ENCODE peak calls at places on chromosomes 13 and 19, in eight cellular contexts. X is activated naive CD4-positive, alpha-beta T cell treated with anti-CD3 and anti-CD28 coated beads, Interleukin-2, amount 50 U/mL, for 72 hours; I is NCI-H1092; P is NCI-H510A treated with DMSO at 0.1 percent for 48 hours; H is GOT3; U is B cell; Y is ascending aorta; K is nephron progenitor cell. S is an unnamed sample.

GRCh38 chr13:81382236-81382635 is 1041.3 kb upstream of the SPRY2 start:
- DNase-seq in I (no peak), U (no peak), Y (no peak), P (no peak), X (no peak), H (no peak), K (no peak), S (no peak)

GRCh38 chr13:40522234-40522633 is 144.2 kb downstream of the FOXO1 start:
- DNase-seq in H (no peak), X (no peak), P (no peak), U (no peak), Y (no peak), K (no peak), I (no peak), S (no peak)

GRCh38 chr13:34779171-34779570 is 162.9 kb upstream of the NBEA start:
- DNase-seq in X (no peak), K (no peak), Y (no peak), I (no peak), P (no peak), U (no peak), H (no peak), S (peak)

GRCh38 chr13:74037762-74038161 is 96.4 kb downstream of the KLF12 start:
- DNase-seq in H (no peak), I (no peak), Y (no peak), K (no peak), X (no peak), P (no peak), U (no peak), S (no peak)

GRCh38 chr13:30388401-30389283 is 33.7 kb upstream of the UBE2L5 start:
- DNase-seq in H (no peak), X (no peak), I (no peak), P (no peak), Y (no peak), K (no peak), U (no peak), S (peak)

GRCh38 chr19:15722956-15723355 is 4.9 kb upstream of the OR10H2 start:
- DNase-seq in K (no peak), X (no peak), P (no peak), I (no peak), Y (no peak), H (no peak), U (no peak), S (no peak)

GRCh38 chr19:34962945-34963530 is 991 bp downstream of the ZNF792 start:
- DNase-seq in I (no peak), Y (no peak), U (no peak), P (no peak), K (no peak), X (no peak), H (no peak), S (no peak)

GRCh38 chr13:50213526-50213925 is 198.3 kb downstream of the KCNRG start:
- DNase-seq in H (no peak), X (no peak), K (no peak), P (no peak), Y (no peak), I (no peak), U (no peak), S (no peak)

GRCh38 chr19:18765224-18765623 is 25.9 kb downstream of the COMP start:
- DNase-seq in U (no peak), X (no peak), H (no peak), P (peak), Y (no peak), K (no peak), I (no peak), S (no peak)

GRCh38 chr13:42355118-42355840 is 83.3 kb downstream of the AKAP11 start:
- DNase-seq in Y (no peak), P (no peak), K (no peak), H (no peak), X (peak), U (no peak), I (no peak), S (no peak)

GRCh38 chr13:94542917-94543316 is 53.0 kb downstream of the TGDS start:
- DNase-seq in Y (no peak), P (no peak), X (no peak), U (no peak), H (no peak), I (no peak), K (no peak), S (no peak)

GRCh38 chr13:73549717-73550116 is 490.9 kb downstream of the KLF5 start:
- DNase-seq in U (no peak), Y (no peak), P (no peak), K (no peak), I (no peak), H (no peak), X (no peak), S (no peak)

GRCh38 chr13:35699181-35699580 is 222.7 kb upstream of the MAB21L1 start:
- DNase-seq in I (no peak), P (no peak), X (no peak), H (no peak), U (no peak), Y (no peak), K (no peak), S (no peak)

GRCh38 chr19:49425922-49426592 is 869 bp downstream of the GFY start:
- DNase-seq in K (peak), P (no peak), X (peak), I (no peak), U (no peak), H (no peak), Y (no peak), S (peak)

GRCh38 chr13:72850959-72851677 is 69.2 kb downstream of the PIBF1 start:
- DNase-seq in H (no peak), P (no peak), I (no peak), K (peak), U (no peak), X (no peak), Y (no peak), S (no peak)

GRCh38 chr19:1363599-1363998 is 20.1 kb upstream of the NDUFS7 start:
- DNase-seq in I (no peak), X (no peak), P (no peak), K (no peak), Y (no peak), U (no peak), H (no peak), S (peak)

GRCh38 chr13:80529734-80530133 is 188.8 kb upstream of the SPRY2 start:
- DNase-seq in K (no peak), X (no peak), P (no peak), U (no peak), Y (no peak), I (no peak), H (no peak), S (no peak)

GRCh38 chr13:43129511-43130130 is 106.2 kb downstream of the DNAJC15 start:
- DNase-seq in K (no peak), U (no peak), H (no peak), Y (no peak), P (no peak), I (no peak), X (no peak), S (no peak)

GRCh38 chr13:30978981-30979956 is 46.8 kb downstream of the TEX26 start:
- DNase-seq in U (no peak), X (peak), H (no peak), Y (no peak), P (no peak), K (peak), I (peak), S (peak)

GRCh38 chr19:29806098-29806866 is 5.5 kb upstream of the CCNE1 start:
- DNase-seq in X (no peak), I (no peak), K (no peak), P (no peak), H (no peak), Y (no peak), U (no peak), S (no peak)

GRCh38 chr13:26480246-26480855 is 77.1 kb upstream of the WASF3 start:
- DNase-seq in Y (no peak), P (no peak), U (no peak), X (no peak), K (no peak), H (no peak), I (no peak), S (no peak)

GRCh38 chr13:47904239-47904638 is 96.8 kb downstream of the SUCLA2 start:
- DNase-seq in I (no peak), X (no peak), H (no peak), U (no peak), Y (no peak), K (no peak), P (no peak), S (peak)

GRCh38 chr19:9296336-9296735 is 13.3 kb downstream of the ZNF699 start:
- DNase-seq in K (no peak), Y (no peak), X (no peak), H (no peak), P (no peak), I (no peak), U (no peak), S (no peak)

GRCh38 chr13:97454699-97455098 is 20.7 kb downstream of the RAP2A start:
- DNase-seq in Y (no peak), I (no peak), X (no peak), P (no peak), U (no peak), H (no peak), K (no peak), S (no peak)

GRCh38 chr19:21604351-21604926 is 99.0 kb downstream of the ZNF429 start:
- DNase-seq in U (no peak), P (no peak), K (no peak), I (no peak), Y (no peak), H (no peak), X (no peak), S (peak)

GRCh38 chr13:24613128-24613527 is 67.1 kb upstream of the ATP12A start:
- DNase-seq in K (no peak), I (no peak), H (no peak), U (no peak), P (no peak), X (no peak), Y (no peak), S (no peak)

S was measured in KBM-7.